ENCODE peak calls at places on chromosomes 6 and 20, in six cellular contexts. Z, N, M, D, Q and W are unnamed samples. For H3K36me3 and H3K4me1, the result is how much of the 10 kb centered on the place peaks cover.

GRCh38 chr6:106870824-106871300 is 103.7 kb downstream of the CD24 start:
- DNase-seq in Z (no peak), N (no peak), M (no peak), D (no peak), Q (no peak), W (no peak)

GRCh38 chr6:141780296-141780695 is 352.4 kb upstream of the GJE1 start:
- DNase-seq in Z (no peak), N (no peak), M (no peak), D (no peak), Q (no peak), W (no peak)

GRCh38 chr6:119241540-119242309 is 107.8 kb downstream of the MAN1A1 start:
- DNase-seq in Z (no peak), N (no peak), M (no peak), D (no peak), Q (no peak), W (no peak)

GRCh38 chr6:25413506-25413905 is 134.3 kb downstream of the CARMIL1 start:
- DNase-seq in Z (no peak), N (no peak), M (peak), D (no peak), Q (no peak), W (no peak)

GRCh38 chr20:53517146-53517545 is 76.5 kb downstream of the ZNF217 start:
- DNase-seq in Z (peak), N (no peak), M (no peak), D (no peak), Q (no peak), W (no peak)

GRCh38 chr6:30491963-30492616 is 2.8 kb downstream of the HLA-E start:
- DNase-seq in Z (no peak), N (no peak), M (no peak), D (no peak), Q (no peak), W (no peak)

GRCh38 chr6:40936810-40937209 is 102.2 kb downstream of the UNC5CL start:
- DNase-seq in Z (peak), N (no peak), M (no peak), D (no peak), Q (no peak), W (no peak)

GRCh38 chr20:44819936-44820335 is 9.6 kb upstream of the RIMS4 start:
- DNase-seq in Z (no peak), N (no peak), M (no peak), D (no peak), Q (no peak), W (no peak)

GRCh38 chr6:89371849-89372505 is 19.5 kb upstream of the UBE2J1 start:
- DNase-seq in Z (peak), N (peak), M (peak), D (peak), Q (peak), W (no peak)

GRCh38 chr6:125014157-125014957 is 52.1 kb downstream of the RNF217 start:
- DNase-seq in Z (peak), N (no peak), M (no peak), D (no peak), Q (no peak), W (no peak)

GRCh38 chr6:26130581-26131247 is 43.5 kb downstream of the HFE start:
- DNase-seq in Z (no peak), N (no peak), M (no peak), D (no peak), Q (no peak), W (no peak)

GRCh38 chr20:58481541-58482021 is 33.6 kb downstream of the APCDD1L start:
- DNase-seq in Z (no peak), N (no peak), M (no peak), D (peak), Q (no peak), W (peak)

GRCh38 chr6:156060013-156060412 is 604.4 kb upstream of the NOX3 start:
- DNase-seq in Z (no peak), N (no peak), M (no peak), D (no peak), Q (no peak), W (no peak)

GRCh38 chr20:62804632-62805364 is at the start of gene OGFR:
- DNase-seq in Z (peak), N (peak), M (peak), D (no peak), Q (no peak), W (no peak)

GRCh38 chr20:49711331-49711987 is 2.2 kb downstream of the B4GALT5 start:
- DNase-seq in Z (no peak), N (no peak), M (no peak), D (no peak), Q (no peak), W (no peak)
- H3K27ac ChIP-seq in Z (no peak), N (peak), M (no peak), D (no peak), Q (peak), W (no peak)

GRCh38 chr6:7879043-7879442 is 31.5 kb downstream of the TXNDC5 start:
- DNase-seq in Z (no peak), N (no peak), M (no peak), D (no peak), Q (no peak), W (no peak)

GRCh38 chr6:7879579-7879978 is 31.0 kb downstream of the TXNDC5 start:
- DNase-seq in Z (no peak), N (no peak), M (no peak), D (no peak), Q (no peak), W (no peak)

GRCh38 chr6:7881765-7882500 is 28.7 kb downstream of the TXNDC5 start:
- DNase-seq in Z (no peak), N (no peak), M (no peak), D (no peak), Q (no peak), W (no peak)

GRCh38 chr6:7879980-7880717 is 30.4 kb downstream of the TXNDC5 start:
- DNase-seq in Z (no peak), N (no peak), M (no peak), D (no peak), Q (no peak), W (no peak)

GRCh38 chr6:7880718-7881107 is 29.9 kb downstream of the TXNDC5 start:
- DNase-seq in Z (no peak), N (no peak), M (no peak), D (no peak), Q (no peak), W (no peak)
- H3K36me3 ChIP-seq in Z (under half), N (half or more), M (half or more), D (half or more), Q (under half), W (under half)

GRCh38 chr6:150251566-150252186 is 108.8 kb downstream of the PPP1R14C start:
- DNase-seq in Z (peak), N (no peak), M (no peak), D (no peak), Q (no peak), W (no peak)
- H3K4me1 ChIP-seq in Z (under half), N (under half), M (under half), D (under half), Q (under half), W (under half)

GRCh38 chr6:38510205-38510604 is 129.5 kb downstream of the BTBD9 start:
- DNase-seq in Z (peak), N (no peak), M (no peak), D (no peak), Q (no peak), W (no peak)
- H3K27ac ChIP-seq in Z (no peak), N (no peak), M (no peak), D (no peak), Q (no peak), W (no peak)

DNA sequence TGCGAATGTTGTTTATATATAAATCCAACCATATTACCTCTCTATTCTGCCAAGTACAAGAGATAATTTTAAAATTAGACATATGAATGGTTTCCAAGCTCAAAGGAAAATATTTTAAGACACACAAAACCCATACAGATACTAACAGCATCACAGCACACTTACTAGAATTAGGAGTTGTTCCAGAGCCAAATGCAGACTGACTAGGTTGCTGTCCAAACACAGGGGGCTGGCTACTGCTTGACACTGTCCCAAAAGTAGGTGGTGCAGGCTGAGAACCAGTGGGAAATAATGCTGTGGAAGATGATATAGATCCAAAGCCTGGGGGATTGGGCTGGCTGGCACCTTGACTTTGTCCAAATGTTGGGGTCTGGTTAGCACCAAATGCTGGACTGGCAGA is 24.3 kb downstream of the FAM8A1 start:
- DNase-seq in Z (no peak), N (no peak), M (no peak), D (no peak), Q (no peak), W (no peak)
- H3K36me3 ChIP-seq in Z (under half), N (half or more), M (half or more), D (half or more), Q (under half), W (under half)

DNA sequence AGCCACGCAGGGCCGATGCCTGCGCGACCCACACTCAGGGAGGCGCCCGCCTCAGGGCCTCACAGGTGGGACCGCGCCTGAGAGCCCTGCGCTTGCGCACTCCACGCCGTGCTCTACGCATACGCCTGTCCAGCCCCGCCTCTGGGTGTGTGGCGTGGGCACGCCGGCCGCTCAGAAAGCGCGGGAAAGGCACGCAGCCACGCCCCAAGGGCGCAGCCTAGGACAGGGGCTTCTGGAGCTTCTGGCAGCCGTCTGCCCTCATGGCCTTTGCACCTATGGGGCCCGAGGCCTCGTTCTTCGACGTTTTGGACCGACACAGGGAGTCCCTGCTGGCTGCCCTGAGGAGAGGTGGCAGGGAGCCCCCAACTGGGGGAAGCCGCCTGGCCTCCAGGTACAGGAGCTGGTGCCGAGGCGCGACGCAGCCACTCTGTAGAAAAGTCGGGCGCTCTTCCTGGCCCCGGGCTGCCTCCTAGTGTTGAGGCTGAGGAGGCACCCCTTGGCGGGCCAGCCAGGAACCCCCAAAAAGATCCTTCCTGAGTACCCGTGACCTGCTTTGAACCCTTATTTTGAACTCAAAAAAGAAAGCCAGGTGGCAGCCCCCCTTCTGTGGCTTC is at the start of gene SPO11:
- DNase-seq in Z (no peak), N (no peak), M (no peak), D (no peak), Q (no peak), W (no peak)
- H3K4me1 ChIP-seq in Z (under half), N (under half), M (under half), D (under half), Q (under half), W (under half)

GRCh38 chr20:57350086-57350710 is 857 bp upstream of the RAE1 start:
- DNase-seq in Z (peak), N (no peak), M (no peak), D (no peak), Q (no peak), W (no peak)
- H3K27ac ChIP-seq in Z (no peak), N (no peak), M (no peak), D (no peak), Q (peak), W (no peak)

GRCh38 chr6:147278891-147279290 is 74.7 kb downstream of the STXBP5 start:
- DNase-seq in Z (no peak), N (no peak), M (no peak), D (no peak), Q (no peak), W (no peak)

GRCh38 chr6:147279423-147279822 is 75.2 kb downstream of the STXBP5 start:
- DNase-seq in Z (peak), N (no peak), M (no peak), D (no peak), Q (no peak), W (no peak)

GRCh38 chr6:147274012-147274411 is 69.8 kb downstream of the STXBP5 start:
- DNase-seq in Z (no peak), N (no peak), M (no peak), D (no peak), Q (no peak), W (no peak)

DNA sequence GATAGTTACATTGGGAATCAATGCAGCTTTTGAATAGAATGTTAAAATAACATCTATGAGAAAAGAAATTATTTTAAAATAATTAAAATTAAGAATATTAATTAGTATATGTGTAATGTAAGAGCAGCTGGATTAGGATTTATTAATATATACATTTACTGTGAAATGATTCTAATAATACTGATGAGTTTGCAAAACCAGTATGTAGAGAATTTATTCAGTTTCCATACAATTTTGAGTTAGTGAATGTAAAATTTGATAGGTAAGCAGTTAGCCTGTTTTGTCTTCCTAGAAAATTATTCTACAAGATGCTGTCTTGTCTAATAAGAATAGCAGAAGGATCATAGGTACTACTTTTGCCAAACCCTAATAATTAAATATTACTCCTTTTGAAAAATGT is 70.6 kb downstream of the STXBP5 start:
- DNase-seq in Z (no peak), N (no peak), M (no peak), D (no peak), Q (no peak), W (no peak)
- H3K36me3 ChIP-seq in Z (under half), N (under half), M (under half), D (under half), Q (under half), W (under half)

GRCh38 chr20:40744072-40744471 is 55.0 kb upstream of the MAFB start:
- DNase-seq in Z (no peak), N (no peak), M (no peak), D (no peak), Q (no peak), W (no peak)
- H3K4me1 ChIP-seq in Z (under half), N (under half), M (under half), D (under half), Q (under half), W (under half)